ENCODE peak calls at places on chromosomes 2 and 18, in eight cellular contexts. J is OCI-LY7; S is endothelial cell; N is HFFc6; P is GM13976; V is CD8-positive, alpha-beta T cell; K is nephron progenitor cell; Z is left lung. A is an unnamed sample.

GRCh38 chr18:12236934-12237832 is 17.0 kb upstream of the CIDEA start:
- DNase-seq in J (peak), S (peak), N (peak), P (peak), V (peak), K (peak), Z (peak), A (peak)

GRCh38 chr18:5455644-5456043 is 88.2 kb downstream of the EPB41L3 start:
- DNase-seq in J (no peak), S (no peak), N (no peak), P (no peak), V (no peak), K (no peak), Z (no peak), A (no peak)

GRCh38 chr2:85846411-85846810 is 42.4 kb downstream of the ST3GAL5 start:
- DNase-seq in J (no peak), S (no peak), N (peak), P (no peak), V (no peak), K (no peak), Z (no peak), A (no peak)

GRCh38 chr2:47179325-47179724 is 24.2 kb upstream of the STPG4 start:
- DNase-seq in J (no peak), S (no peak), N (no peak), P (no peak), V (no peak), K (no peak), Z (no peak), A (no peak)

GRCh38 chr2:208256192-208256782 is 1.4 kb upstream of the IDH1 start:
- DNase-seq in J (peak), S (no peak), N (no peak), P (no peak), V (no peak), K (no peak), Z (no peak), A (no peak)

GRCh38 chr18:78085241-78086185 is 835.9 kb downstream of the GALR1 start:
- DNase-seq in J (no peak), S (no peak), N (no peak), P (no peak), V (no peak), K (no peak), Z (no peak), A (no peak)

GRCh38 chr2:79801082-79801481 is 288.2 kb downstream of the CTNNA2 start:
- DNase-seq in J (no peak), S (no peak), N (no peak), P (no peak), V (no peak), K (no peak), Z (no peak), A (peak)

GRCh38 chr2:182435754-182436153 is 8.9 kb upstream of the PDE1A start:
- DNase-seq in J (no peak), S (no peak), N (peak), P (no peak), V (no peak), K (no peak), Z (no peak), A (no peak)

GRCh38 chr2:70367722-70368323 is 66.0 kb upstream of the FAM136A start:
- DNase-seq in J (no peak), S (no peak), N (peak), P (no peak), V (no peak), K (peak), Z (no peak), A (no peak)

GRCh38 chr2:20419752-20420151 is 27.1 kb upstream of the RHOB start:
- DNase-seq in J (no peak), S (no peak), N (no peak), P (no peak), V (no peak), K (no peak), Z (no peak), A (no peak)

GRCh38 chr2:223027442-223027841 is 24.5 kb upstream of the KCNE4 start:
- DNase-seq in J (no peak), S (no peak), N (peak), P (no peak), V (no peak), K (no peak), Z (no peak), A (no peak)

GRCh38 chr2:24986397-24986796 is 14.6 kb upstream of the DNAJC27 start:
- DNase-seq in J (no peak), S (no peak), N (no peak), P (no peak), V (no peak), K (no peak), Z (no peak), A (no peak)

GRCh38 chr2:101729521-101730190 is 32.1 kb downstream of the MAP4K4 start:
- DNase-seq in J (no peak), S (no peak), N (no peak), P (no peak), V (peak), K (no peak), Z (no peak), A (no peak)

GRCh38 chr2:239119346-239120126 is 271.7 kb downstream of the TWIST2 start:
- DNase-seq in J (no peak), S (no peak), N (no peak), P (no peak), V (no peak), K (no peak), Z (no peak), A (no peak)
- TF ChIP-seq CTCF in J (no peak), S (no peak), N (no peak), P (no peak), V (no peak), K (no peak), Z (no peak), A (no peak)

DNA sequence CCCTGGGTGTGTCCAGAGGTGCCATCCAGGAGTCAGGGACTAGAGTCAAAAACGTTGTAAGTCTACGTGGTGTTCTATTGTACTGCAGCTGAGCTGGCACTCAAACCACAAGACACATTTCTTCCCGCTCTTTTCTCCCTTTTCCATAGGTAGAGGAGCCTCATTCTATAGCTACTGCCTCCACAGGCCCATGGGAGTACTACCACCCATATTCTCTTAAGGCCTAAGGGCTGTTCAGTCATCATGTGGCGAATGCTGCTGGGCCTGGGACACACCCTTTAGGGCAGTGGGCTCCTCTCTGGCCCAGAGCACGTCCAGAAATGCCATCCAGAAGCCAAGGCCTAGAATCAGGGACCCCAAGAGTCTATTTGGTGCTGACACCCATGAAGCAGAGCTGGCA is 1271.7 kb downstream of the CNTNAP5 start:
- DNase-seq in J (no peak), S (no peak), N (no peak), P (no peak), V (no peak), K (no peak), Z (no peak), A (no peak)
- TF ChIP-seq CTCF in J (peak), S (no peak), N (no peak), P (no peak), V (no peak), K (no peak), Z (no peak), A (peak)

GRCh38 chr2:99692785-99693184 is 203.0 kb upstream of the REV1 start:
- DNase-seq in J (peak), S (no peak), N (no peak), P (no peak), V (no peak), K (no peak), Z (no peak), A (no peak)
- TF ChIP-seq CTCF in J (peak), S (no peak), N (peak), P (no peak), V (no peak), K (no peak), Z (no peak), A (no peak)

DNA sequence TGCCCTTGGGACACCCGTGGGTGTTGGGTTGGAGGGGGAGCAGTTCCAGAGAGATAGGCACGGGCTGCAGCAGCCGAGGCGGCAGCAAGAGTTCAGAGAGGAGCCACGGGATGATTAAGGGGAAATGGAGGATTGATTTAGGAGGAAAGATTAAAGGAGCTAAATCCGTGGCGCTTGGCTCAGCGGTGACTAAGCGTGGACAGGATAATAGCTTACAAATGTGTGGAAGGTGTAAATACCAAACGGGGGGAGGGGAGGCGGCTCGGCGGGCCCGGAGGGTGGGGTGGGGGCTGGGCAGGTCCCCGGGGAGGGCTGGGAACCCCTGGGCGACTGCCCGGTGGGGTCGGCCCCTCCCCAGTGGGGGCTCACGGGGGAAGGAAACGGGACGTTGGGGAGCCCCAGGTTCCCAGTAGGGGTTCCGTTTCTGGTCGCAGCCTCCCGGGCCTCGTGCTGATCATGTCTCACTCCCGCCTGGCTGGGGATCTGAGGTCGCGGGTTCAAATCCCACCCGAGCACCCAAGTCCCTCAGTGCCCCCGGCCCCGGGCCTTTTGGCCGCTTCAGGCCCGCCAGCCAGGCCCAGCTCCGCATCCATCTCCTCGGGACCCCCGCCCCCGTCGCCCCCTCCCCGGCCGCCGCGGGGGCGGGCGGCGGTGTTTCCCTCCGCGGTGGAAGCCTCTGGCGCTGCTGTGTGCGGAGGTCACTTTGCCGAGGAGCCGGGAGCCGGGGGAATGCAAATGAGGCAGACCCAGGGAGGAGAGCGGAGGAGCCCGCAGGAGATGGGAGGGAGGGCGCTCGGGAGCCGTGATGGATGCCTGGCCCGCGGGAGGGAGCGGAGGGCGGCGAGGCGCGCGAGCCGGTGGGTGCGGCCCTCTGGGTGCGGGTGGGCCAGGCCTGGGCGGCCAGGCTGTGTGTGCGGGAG is 8.1 kb downstream of the ASIC4 start:
- DNase-seq in J (no peak), S (peak), N (peak), P (no peak), V (no peak), K (peak), Z (no peak), A (peak)
- TF ChIP-seq CTCF in J (no peak), S (no peak), N (no peak), P (no peak), V (no peak), K (no peak), Z (no peak), A (no peak)

DNA sequence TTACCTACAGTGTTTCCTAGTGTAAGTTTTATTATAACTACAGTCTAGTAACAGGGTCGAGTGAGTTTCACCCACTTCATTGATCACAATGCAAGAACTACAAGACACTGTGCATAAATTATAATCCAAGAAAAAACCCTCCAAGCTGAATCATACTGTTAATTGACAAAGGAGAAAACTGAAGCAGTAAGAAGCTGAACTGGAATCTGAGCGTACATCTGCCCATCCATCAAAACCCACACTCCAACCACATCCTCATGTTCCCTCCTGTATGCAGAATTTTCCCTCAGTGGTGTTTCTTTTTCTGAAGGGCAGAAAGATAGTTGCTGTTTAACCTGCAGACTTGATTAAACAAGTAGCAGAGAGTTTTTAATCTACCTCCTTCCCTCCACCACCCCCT is 49.5 kb upstream of the KIDINS220 start:
- DNase-seq in J (no peak), S (no peak), N (no peak), P (no peak), V (no peak), K (no peak), Z (no peak), A (no peak)
- TF ChIP-seq CTCF in J (no peak), S (no peak), N (no peak), P (no peak), V (no peak), K (no peak), Z (no peak), A (no peak)

A was measured in glutamatergic neuron.